ENCODE peak calls at places on chromosomes 3 and 15, in ten cellular contexts. V is H9; U is CD8-positive, alpha-beta memory T cell; J is MM.1S; W is psoas muscle; Y is tibial nerve; A is aorta; F is A549; H is uterus; L is esophagus muscularis mucosa. R is an unnamed sample.

GRCh38 chr3:108518895-108519294 is 8.5 kb upstream of the MYH15 start:
- DNase-seq in V (no peak), U (no peak), J (no peak), W (no peak), Y (no peak), A (no peak), F (no peak), H (no peak), L (no peak), R (no peak)

GRCh38 chr3:67048067-67048715 is 50.1 kb downstream of the KBTBD8 start:
- DNase-seq in V (no peak), U (no peak), J (no peak), W (no peak), Y (no peak), A (no peak), F (no peak), H (no peak), L (no peak), R (no peak)

GRCh38 chr3:29183346-29184087 is 97.4 kb upstream of the RBMS3 start:
- DNase-seq in V (no peak), U (no peak), J (no peak), W (no peak), Y (no peak), A (no peak), F (no peak), H (no peak), L (no peak), R (no peak)

GRCh38 chr3:99325407-99325806 is 313.0 kb upstream of the COL8A1 start:
- DNase-seq in V (no peak), U (no peak), J (no peak), W (no peak), Y (no peak), A (no peak), F (no peak), H (no peak), L (no peak), R (no peak)

GRCh38 chr3:105793040-105793439 is 75.8 kb downstream of the CBLB start:
- DNase-seq in V (no peak), U (no peak), J (no peak), W (no peak), Y (no peak), A (no peak), F (no peak), H (no peak), L (no peak), R (no peak)

GRCh38 chr3:177211503-177212277 is 14.4 kb upstream of the TBL1XR1 start:
- DNase-seq in V (no peak), U (no peak), J (no peak), W (no peak), Y (no peak), A (no peak), F (no peak), H (no peak), L (no peak), R (no peak)

GRCh38 chr3:24370352-24370751 is 124.3 kb downstream of the THRB start:
- DNase-seq in V (no peak), U (no peak), J (no peak), W (no peak), Y (no peak), A (no peak), F (no peak), H (no peak), L (no peak), R (no peak)

GRCh38 chr15:92845109-92845508 is 55.0 kb upstream of the CHD2 start:
- DNase-seq in V (no peak), U (no peak), J (peak), W (no peak), Y (no peak), A (no peak), F (no peak), H (no peak), L (no peak), R (no peak)

GRCh38 chr3:45593708-45594601 is 596 bp upstream of the LIMD1 start:
- DNase-seq in V (peak), U (peak), J (peak), W (peak), Y (peak), A (peak), F (peak), H (peak), L (no peak), R (peak)

GRCh38 chr3:45597166-45597565 is 2.6 kb downstream of the LIMD1 start:
- DNase-seq in V (no peak), U (no peak), J (no peak), W (peak), Y (no peak), A (no peak), F (no peak), H (peak), L (no peak), R (no peak)

GRCh38 chr3:45597581-45597980 is 3.0 kb downstream of the LIMD1 start:
- DNase-seq in V (no peak), U (no peak), J (no peak), W (no peak), Y (no peak), A (no peak), F (no peak), H (no peak), L (no peak), R (no peak)

GRCh38 chr3:45596290-45596791 is 1.8 kb downstream of the LIMD1 start:
- DNase-seq in V (no peak), U (no peak), J (peak), W (no peak), Y (no peak), A (peak), F (no peak), H (no peak), L (no peak), R (no peak)

GRCh38 chr3:45595364-45596154 is 1.0 kb downstream of the LIMD1 start:
- DNase-seq in V (no peak), U (no peak), J (no peak), W (peak), Y (peak), A (peak), F (no peak), H (no peak), L (no peak), R (no peak)
- H3K27ac ChIP-seq in V (no peak), U (no peak), J (peak), W (peak), Y (peak), A (no peak), F (peak), H (peak), L (peak), R (no peak)

GRCh38 chr3:112775011-112775742 is 71.5 kb downstream of the CD200R1L start:
- DNase-seq in V (no peak), U (no peak), J (no peak), W (no peak), Y (no peak), A (peak), F (no peak), H (peak), L (no peak), R (no peak)

GRCh38 chr3:112773864-112774263 is 72.8 kb downstream of the CD200R1L start:
- DNase-seq in V (no peak), U (peak), J (peak), W (no peak), Y (no peak), A (no peak), F (peak), H (no peak), L (no peak), R (no peak)

GRCh38 chr3:112776836-112777235 is 69.8 kb downstream of the CD200R1L start:
- DNase-seq in V (no peak), U (no peak), J (no peak), W (no peak), Y (no peak), A (no peak), F (no peak), H (no peak), L (no peak), R (no peak)

GRCh38 chr3:112776000-112776399 is 70.7 kb downstream of the CD200R1L start:
- DNase-seq in V (no peak), U (no peak), J (peak), W (no peak), Y (no peak), A (no peak), F (no peak), H (no peak), L (no peak), R (no peak)

GRCh38 chr3:112774293-112774926 is 72.3 kb downstream of the CD200R1L start:
- DNase-seq in V (no peak), U (no peak), J (peak), W (no peak), Y (no peak), A (no peak), F (peak), H (no peak), L (no peak), R (no peak)
- H3K27ac ChIP-seq in V (no peak), U (peak), J (peak), W (no peak), Y (peak), A (no peak), F (peak), H (peak), L (no peak), R (no peak)

GRCh38 chr3:11610700-11611099 is 33.0 kb downstream of the VGLL4 start:
- DNase-seq in V (no peak), U (no peak), J (no peak), W (no peak), Y (no peak), A (no peak), F (no peak), H (no peak), L (no peak), R (no peak)

GRCh38 chr3:11612515-11613184 is 31.1 kb downstream of the VGLL4 start:
- DNase-seq in V (no peak), U (no peak), J (no peak), W (no peak), Y (no peak), A (no peak), F (no peak), H (no peak), L (no peak), R (no peak)

GRCh38 chr3:11609481-11609880 is 34.2 kb downstream of the VGLL4 start:
- DNase-seq in V (no peak), U (no peak), J (no peak), W (no peak), Y (no peak), A (no peak), F (no peak), H (no peak), L (no peak), R (no peak)

GRCh38 chr3:11610044-11610671 is 33.6 kb downstream of the VGLL4 start:
- DNase-seq in V (no peak), U (no peak), J (no peak), W (peak), Y (no peak), A (peak), F (no peak), H (no peak), L (no peak), R (no peak)

GRCh38 chr3:11611271-11611893 is 32.3 kb downstream of the VGLL4 start:
- DNase-seq in V (no peak), U (no peak), J (no peak), W (no peak), Y (no peak), A (no peak), F (no peak), H (no peak), L (no peak), R (no peak)
- H3K27ac ChIP-seq in V (no peak), U (no peak), J (no peak), W (peak), Y (peak), A (no peak), F (no peak), H (peak), L (no peak), R (peak)

DNA sequence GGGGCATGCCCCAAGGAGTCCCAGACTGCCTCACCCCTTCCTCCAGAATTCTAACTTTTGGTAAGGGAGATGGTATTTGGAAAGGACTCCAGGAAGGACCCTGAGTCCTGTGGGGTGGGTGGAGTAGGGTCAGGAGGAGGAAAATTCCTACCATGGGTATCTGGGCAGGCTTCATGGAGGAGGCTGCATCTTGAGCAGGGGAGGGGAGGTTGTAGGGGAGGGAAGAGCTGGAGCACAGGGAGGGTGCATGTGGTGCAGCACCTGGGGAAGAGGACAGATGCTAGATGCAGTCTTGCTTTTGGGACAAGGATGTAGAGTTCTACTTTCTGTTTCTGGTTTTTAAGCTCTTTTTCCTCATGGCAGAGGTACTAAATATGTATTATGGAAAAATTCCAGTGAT is 9.9 kb downstream of the SEMA3F start:
- DNase-seq in V (no peak), U (no peak), J (no peak), W (no peak), Y (no peak), A (no peak), F (no peak), H (no peak), L (no peak), R (no peak)
- H3K27ac ChIP-seq in V (no peak), U (no peak), J (no peak), W (peak), Y (peak), A (no peak), F (peak), H (peak), L (peak), R (no peak)

DNA sequence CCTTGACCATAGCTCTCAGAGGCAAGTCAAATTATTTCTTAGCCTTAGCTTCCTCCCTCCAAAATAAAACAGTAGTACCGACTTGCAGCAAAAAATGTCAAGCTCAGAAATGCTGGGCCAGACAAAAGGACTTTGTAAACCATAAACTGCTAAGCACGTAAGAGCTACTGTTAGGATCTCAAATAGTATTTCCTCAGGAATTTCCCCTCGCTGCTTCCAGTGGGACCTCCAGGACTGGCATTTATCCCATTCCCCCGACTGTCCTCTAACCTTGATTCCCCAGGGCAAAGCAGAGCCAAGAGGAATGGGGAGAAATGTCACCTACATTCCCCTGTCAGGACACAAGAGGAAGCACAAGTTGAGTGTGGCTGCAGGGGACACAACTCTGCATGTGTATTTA is 4.4 kb downstream of the STOML1 start:
- DNase-seq in V (no peak), U (no peak), J (no peak), W (no peak), Y (no peak), A (no peak), F (no peak), H (no peak), L (no peak), R (no peak)
- H3K27ac ChIP-seq in V (no peak), U (no peak), J (no peak), W (peak), Y (peak), A (no peak), F (peak), H (peak), L (peak), R (no peak)

GRCh38 chr3:169323580-169324453 is 339.7 kb downstream of the MECOM start:
- DNase-seq in V (no peak), U (no peak), J (no peak), W (no peak), Y (no peak), A (peak), F (no peak), H (no peak), L (no peak), R (no peak)
- H3K27ac ChIP-seq in V (no peak), U (no peak), J (no peak), W (no peak), Y (no peak), A (no peak), F (no peak), H (no peak), L (peak), R (peak)

GRCh38 chr3:193040836-193041672 is 123.4 kb upstream of the MB21D2 start:
- DNase-seq in V (no peak), U (no peak), J (peak), W (no peak), Y (no peak), A (no peak), F (peak), H (no peak), L (peak), R (no peak)

GRCh38 chr3:193033381-193033780 is 115.7 kb upstream of the MB21D2 start:
- DNase-seq in V (no peak), U (no peak), J (no peak), W (no peak), Y (no peak), A (no peak), F (no peak), H (no peak), L (peak), R (no peak)

DNA sequence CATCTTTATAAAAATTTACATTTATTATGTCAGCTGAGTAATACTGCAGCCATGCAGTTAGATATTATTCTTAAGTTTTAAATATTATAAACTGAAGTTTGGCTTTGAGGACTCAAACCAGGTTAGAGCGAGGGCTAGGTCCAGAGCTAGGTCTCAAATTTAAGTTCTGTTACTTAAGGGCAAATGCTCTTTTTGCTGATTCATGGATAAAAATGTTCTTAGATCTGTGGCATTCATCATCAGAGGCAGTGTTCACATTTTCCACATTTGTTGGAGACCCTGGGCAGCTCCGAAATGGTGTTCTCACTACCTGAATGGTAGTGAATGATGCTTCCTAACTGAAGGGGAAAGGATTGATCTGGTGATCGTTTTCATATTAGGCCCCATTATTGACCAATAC is 121.4 kb upstream of the MB21D2 start:
- DNase-seq in V (no peak), U (no peak), J (no peak), W (no peak), Y (no peak), A (no peak), F (no peak), H (no peak), L (peak), R (no peak)
- H3K27ac ChIP-seq in V (no peak), U (no peak), J (no peak), W (no peak), Y (no peak), A (no peak), F (no peak), H (no peak), L (no peak), R (no peak)